ENCODE peak calls at places on chromosomes 4 and X, in six cellular contexts. J is GM23338, I is breast epithelium, S is suprapubic skin, G is osteoblast, Y is HCT116. K is an unnamed sample.

GRCh38 chr4:108619372-108620100 is 840 bp upstream of the RPL34 start:
- DNase-seq in G (no peak), S (no peak), I (no peak), Y (no peak), J (peak; percentile 23), K (no peak)

GRCh38 chr4:162265802-162266201 is 102.0 kb upstream of the FSTL5 start:
- DNase-seq in G (no peak), J (peak; percentile 16), Y (no peak), S (no peak), I (no peak), K (no peak)

GRCh38 chr4:105184316-105184988 is 37.8 kb downstream of the TET2 start:
- DNase-seq in Y (peak; percentile 1), I (no peak), J (no peak), S (no peak), G (no peak), K (no peak)

GRCh38 chr4:168892456-168892855 is 117.6 kb downstream of the CBR4 start:
- DNase-seq in J (no peak), S (no peak), Y (no peak), I (no peak), G (no peak), K (no peak)

GRCh38 chr4:104469794-104470193 is 24.9 kb downstream of the CXXC4 start:
- DNase-seq in J (no peak), S (no peak), G (no peak), Y (no peak), I (no peak), K (no peak)

GRCh38 chr4:99918656-99919055 is 24.4 kb upstream of the LAMTOR3 start:
- DNase-seq in G (no peak), S (no peak), J (no peak), I (no peak), Y (no peak), K (no peak)

GRCh38 chr4:54643958-54644357 is 13.8 kb upstream of the KIT start:
- DNase-seq in I (no peak), G (no peak), S (no peak), Y (no peak), J (no peak), K (no peak)

GRCh38 chr4:176927117-176927516 is 134.4 kb upstream of the VEGFC start:
- DNase-seq in I (no peak), G (no peak), S (no peak), J (no peak), Y (no peak), K (no peak)

GRCh38 chrX:130173190-130173895 is 1.6 kb downstream of the RAB33A start:
- DNase-seq in Y (no peak), J (no peak), G (peak; percentile 96), I (no peak), S (no peak), K (peak; percentile 18)

GRCh38 chr4:169116270-169116901 is 106.3 kb upstream of the CBR4 start:
- DNase-seq in J (no peak), S (no peak), I (no peak), Y (no peak), G (no peak), K (no peak)

GRCh38 chr4:150152764-150153163 is 74.5 kb downstream of the DCLK2 start:
- DNase-seq in G (peak; percentile 44), J (no peak), I (no peak), Y (no peak), S (no peak), K (no peak)

GRCh38 chrX:7107968-7108480 is 39.5 kb upstream of the STS start:
- DNase-seq in S (no peak), Y (no peak), G (no peak), J (no peak), I (no peak), K (no peak)
- H3K4me3 ChIP-seq in S (no peak overlapping the region), Y (no peak overlapping the region), G (no peak overlapping the region), J (no peak overlapping the region), I (no peak overlapping the region), K (no peak overlapping the region)

DNA sequence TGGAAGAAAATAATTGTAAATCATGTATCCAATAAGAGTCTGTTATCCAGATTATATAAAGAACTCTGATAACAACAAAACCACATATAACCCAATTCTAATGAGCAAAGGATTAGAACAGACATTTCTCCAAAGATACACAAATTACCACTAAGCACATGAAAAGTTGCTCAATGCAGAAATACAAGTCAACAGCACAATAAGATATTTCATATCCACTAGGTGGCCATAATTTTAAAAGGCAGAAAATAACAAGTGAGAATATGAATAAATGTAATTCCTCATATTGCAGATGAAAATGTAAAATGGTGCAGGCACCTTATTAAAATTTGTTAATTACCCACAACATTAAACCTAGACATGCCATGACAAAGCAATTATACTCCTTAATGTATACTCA is 73.9 kb upstream of the ZCCHC13 start:
- DNase-seq in S (no peak), Y (no peak), I (no peak), J (no peak), G (no peak), K (no peak)
- TF ChIP-seq CTCF in S (no peak), Y (no peak), I (no peak), J (no peak), G (peak; percentile 22), K (no peak)

DNA sequence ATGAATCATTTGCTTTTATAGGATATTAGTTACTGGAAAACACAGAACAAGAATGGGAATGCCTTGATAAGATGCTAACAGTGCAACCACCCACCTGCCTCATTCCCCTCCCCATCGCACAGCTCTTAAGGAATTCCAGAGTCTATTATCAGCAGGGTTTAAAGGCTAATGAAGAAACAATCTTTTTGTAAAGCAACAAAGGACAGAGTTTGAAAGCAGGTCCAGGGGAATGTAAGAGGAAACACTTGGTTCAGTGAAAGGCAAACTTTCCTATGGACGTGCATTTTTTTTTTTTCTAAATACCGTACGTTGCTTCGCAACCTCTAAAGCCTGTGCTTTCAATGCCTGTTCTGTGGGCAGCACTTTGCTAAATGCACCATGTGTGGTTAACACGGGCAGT is 92.5 kb downstream of the GPR50 start:
- DNase-seq in J (no peak), I (no peak), S (no peak), Y (no peak), G (no peak), K (no peak)
- H3K4me3 ChIP-seq in J (no peak overlapping the region), I (no peak overlapping the region), S (no peak overlapping the region), Y (no peak overlapping the region), G (no peak overlapping the region), K (no peak overlapping the region)

DNA sequence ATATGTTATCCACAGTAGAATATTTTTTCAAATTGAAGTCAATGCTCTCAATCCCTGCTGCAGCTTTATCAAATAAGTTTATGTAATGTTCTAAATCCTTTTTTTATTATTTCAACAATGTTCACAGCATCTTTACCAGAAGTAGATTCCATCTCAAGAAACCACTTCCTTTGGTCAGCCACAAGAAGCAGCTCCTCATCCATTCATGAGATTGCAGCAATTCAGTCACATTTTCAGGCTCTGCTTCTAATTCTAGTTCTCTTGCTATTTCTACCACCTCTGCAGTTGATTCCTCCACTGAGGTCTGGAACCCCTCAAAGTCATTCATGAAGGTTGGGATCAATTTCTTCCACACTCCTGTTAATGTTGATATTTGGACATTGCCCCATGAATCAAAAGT is 2301.3 kb upstream of the TENM3 start:
- DNase-seq in S (no peak), I (no peak), Y (no peak), G (no peak), J (no peak), K (no peak)
- TF ChIP-seq CTCF in S (no peak), I (no peak), Y (no peak), G (no peak), J (no peak), K (no peak)

K was measured in ascending aorta.